ENCODE peak calls at places on chromosomes 4 and X, in five cellular contexts. M is colonic mucosa, R is foreskin fibroblast, F is C1 segment of cervical spinal cord, W is MCF 10A. Y is an unnamed sample.

GRCh38 chr4:153465922-153466636 is at the start of gene TMEM131L:
- DNase-seq in W (peak), R (peak), F (peak), M (peak), Y (peak)

GRCh38 chrX:119482497-119483480 is 14.5 kb downstream of the SLC25A5 start:
- DNase-seq in R (peak), M (peak), F (no peak), W (peak), Y (no peak)

GRCh38 chr4:8639777-8640720 is 47.5 kb downstream of the CPZ start:
- DNase-seq in W (no peak), F (no peak), R (no peak), M (no peak), Y (no peak)

GRCh38 chr4:155618183-155618838 is 48.3 kb upstream of the GUCY1A1 start:
- DNase-seq in R (no peak), F (no peak), M (no peak), W (no peak), Y (no peak)

GRCh38 chr4:58507079-58507478 is 1396.9 kb upstream of the IGFBP7 start:
- DNase-seq in F (no peak), W (no peak), M (no peak), R (no peak), Y (no peak)

GRCh38 chr4:2924765-2925301 is 38.4 kb downstream of the NOP14 start:
- DNase-seq in F (no peak), M (no peak), R (no peak), W (no peak), Y (no peak)

GRCh38 chrX:66919280-66919832 is 280.5 kb upstream of the EDA2R start:
- DNase-seq in R (no peak), M (no peak), F (no peak), W (no peak), Y (no peak)

GRCh38 chrX:153491351-153492152 is 3.2 kb upstream of the BGN start:
- DNase-seq in F (no peak), M (no peak), R (peak), W (no peak), Y (no peak)

GRCh38 chr4:146371812-146372211 is 149.9 kb downstream of the SLC10A7 start:
- DNase-seq in F (no peak), M (no peak), R (no peak), W (no peak), Y (no peak)

GRCh38 chr4:56958111-56958517 is 19.3 kb downstream of the NOA1 start:
- DNase-seq in R (peak), M (peak), F (no peak), W (peak), Y (peak)

GRCh38 chr4:110663738-110664444 is 41.0 kb upstream of the PITX2 start:
- DNase-seq in R (peak), M (peak), F (no peak), W (peak), Y (no peak)

Y was measured in putamen.